ENCODE peak calls at places on chromosomes 6 and 20, in eight cellular contexts. F, S, G, L, A, T, D and C are unnamed samples.

GRCh38 chr20:43988451-43988850 is 73.8 kb downstream of the TOX2 start:
- DNase-seq in F (no peak), S (no peak), G (no peak), L (peak; percentile 15), A (no peak), T (no peak), D (no peak), C (no peak)

GRCh38 chr6:73901311-73901710 is 205.3 kb downstream of the CD109 start:
- DNase-seq in F (no peak), S (no peak), G (no peak), L (no peak), A (no peak), T (no peak), D (no peak), C (no peak)

GRCh38 chr6:108268845-108269244 is 8.0 kb upstream of the SNX3 start:
- DNase-seq in F (no peak), S (no peak), G (no peak), L (no peak), A (no peak), T (no peak), D (no peak), C (no peak)

GRCh38 chr6:71822626-71823025 is 63.7 kb upstream of the RIMS1 start:
- DNase-seq in F (no peak), S (no peak), G (no peak), L (no peak), A (no peak), T (no peak), D (no peak), C (no peak)

GRCh38 chr6:160882741-160883340 is 108.7 kb upstream of the MAP3K4 start:
- DNase-seq in F (no peak), S (no peak), G (no peak), L (no peak), A (no peak), T (no peak), D (no peak), C (no peak)

GRCh38 chr6:97401533-97401932 is 118.5 kb upstream of the MMS22L start:
- DNase-seq in F (no peak), S (no peak), G (no peak), L (peak; percentile 69), A (no peak), T (no peak), D (no peak), C (no peak)

GRCh38 chr20:62924567-62925419 is 1.5 kb downstream of the DIDO1 start:
- DNase-seq in F (no peak), S (no peak), G (no peak), L (peak; percentile 47), A (peak; percentile 52), T (peak; percentile 42), D (no peak), C (no peak)

GRCh38 chr20:47330933-47331708 is 25.4 kb downstream of the ZMYND8 start:
- DNase-seq in F (no peak), S (no peak), G (no peak), L (peak; percentile 87), A (peak; percentile 85), T (no peak), D (peak; percentile 88), C (no peak)

GRCh38 chr6:113359155-113360140 is 497.7 kb upstream of the MARCKS start:
- DNase-seq in F (no peak), S (no peak), G (no peak), L (peak; percentile 63), A (no peak), T (no peak), D (no peak), C (no peak)

GRCh38 chr20:60212695-60213094 is 254.5 kb downstream of the CDH26 start:
- DNase-seq in F (no peak), S (no peak), G (no peak), L (no peak), A (no peak), T (no peak), D (no peak), C (no peak)

GRCh38 chr6:148758492-148758891 is 11.7 kb downstream of the UST start:
- DNase-seq in F (peak; percentile 18), S (peak; percentile 98), G (no peak), L (no peak), A (peak; percentile 29), T (no peak), D (no peak), C (no peak)

GRCh38 chr6:52635049-52635577 is 35.8 kb upstream of the TMEM14A start:
- DNase-seq in F (no peak), S (no peak), G (no peak), L (peak; percentile 19), A (no peak), T (no peak), D (no peak), C (no peak)

GRCh38 chr6:26233608-26234420 is 131.2 kb upstream of the BTN3A2 start:
- DNase-seq in F (peak; percentile 35), S (peak; percentile 75), G (no peak), L (peak; percentile 71), A (peak; percentile 65), T (peak; percentile 70), D (peak; percentile 77), C (no peak)

GRCh38 chr6:110337481-110337880 is 20.7 kb downstream of the METTL24 start:
- DNase-seq in F (no peak), S (no peak), G (no peak), L (no peak), A (no peak), T (no peak), D (no peak), C (no peak)

GRCh38 chr6:138692058-138692977 is 81.3 kb upstream of the CCDC28A start:
- DNase-seq in F (peak; percentile 41), S (no peak), G (peak; percentile 76), L (peak; percentile 68), A (peak; percentile 57), T (peak; percentile 65), D (peak; percentile 88), C (peak; percentile 72)

GRCh38 chr6:14022673-14023072 is 94.9 kb upstream of the CD83 start:
- DNase-seq in F (no peak), S (no peak), G (no peak), L (no peak), A (no peak), T (no peak), D (no peak), C (no peak)

GRCh38 chr6:35728663-35729348 is 8.0 kb upstream of the ARMC12 start:
- DNase-seq in F (peak; percentile 90), S (no peak), G (peak; percentile 37), L (no peak), A (no peak), T (peak; percentile 41), D (peak; percentile 25), C (peak; percentile 91)
- H3K27ac ChIP-seq in F (peak overlapping the region; percentile 99), S (peak overlapping the region; percentile 65), G (peak overlapping the region; percentile 99), L (peak overlapping the region; percentile 56), A (peak overlapping the region; percentile 99), T (peak overlapping the region; percentile 97), D (peak overlapping the region; percentile 94), C (peak overlapping the region; percentile 98)

DNA sequence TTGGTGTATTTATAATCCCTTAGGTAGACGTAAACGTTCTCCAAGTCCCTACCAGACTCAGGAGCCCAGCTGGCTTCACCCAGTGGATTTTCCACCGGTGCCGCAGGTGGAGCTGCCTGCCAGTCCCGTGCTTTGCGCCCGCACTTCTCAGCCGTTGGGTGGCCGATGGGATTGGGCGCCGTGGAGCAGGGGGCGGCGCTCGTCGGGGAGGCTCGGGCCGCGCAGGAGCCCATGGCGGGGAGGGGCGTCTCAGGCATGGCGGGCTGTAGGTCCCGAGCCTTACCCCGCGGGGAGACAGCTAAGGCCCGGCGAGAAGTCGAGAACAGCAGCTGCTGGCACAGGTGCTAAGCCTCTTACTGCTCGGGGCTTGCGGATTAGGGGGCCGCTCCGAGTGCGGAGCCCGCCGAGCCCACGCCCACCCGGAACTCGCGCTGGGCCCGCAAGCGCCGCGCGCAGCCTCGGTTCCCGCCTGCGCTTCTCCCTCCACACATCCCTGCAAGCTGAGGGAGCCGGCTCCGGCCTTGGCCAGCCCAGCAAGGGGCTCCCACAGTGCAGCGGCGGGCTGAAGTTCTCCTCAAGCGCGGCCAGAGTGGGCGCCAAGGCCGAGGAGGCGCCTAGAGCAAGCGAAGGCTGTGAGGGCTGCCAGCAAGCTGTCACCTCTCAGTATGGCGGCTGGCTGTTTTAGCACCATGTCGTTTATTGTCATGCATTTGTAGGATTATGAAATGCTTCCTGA is 57.3 kb downstream of the TRIM27 start:
- DNase-seq in F (no peak), S (no peak), G (peak; percentile 74), L (peak; percentile 71), A (peak; percentile 27), T (peak; percentile 81), D (no peak), C (peak; percentile 60)
- TF ChIP-seq POLR2A in F (no peak), S (peak; percentile 62), G (no peak), L (no peak), A (no peak), T (no peak), D (peak; percentile 72), C (no peak)

DNA sequence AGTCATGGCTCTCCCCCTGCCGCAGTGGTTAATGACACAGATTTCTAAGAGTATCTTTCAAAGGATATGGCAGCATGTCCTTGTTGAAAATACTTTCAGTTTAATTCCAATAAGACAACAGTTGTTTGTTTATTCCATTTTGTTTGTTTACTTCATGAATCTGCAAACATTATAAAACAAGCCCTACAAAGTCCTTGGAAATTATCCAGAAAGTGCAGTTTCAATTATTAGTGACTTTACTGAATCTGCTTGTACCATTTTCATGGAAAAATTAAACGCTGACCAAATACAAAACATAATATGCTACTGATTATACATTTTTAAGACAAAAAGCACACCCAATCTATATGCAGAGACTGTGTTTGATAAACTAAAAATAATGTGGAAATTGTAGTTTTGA is 3.3 kb downstream of the HEY2 start:
- DNase-seq in F (no peak), S (no peak), G (no peak), L (no peak), A (no peak), T (no peak), D (no peak), C (no peak)
- H3K27ac ChIP-seq in F (no peak overlapping the region), S (no peak overlapping the region), G (peak overlapping the region; percentile 94), L (no peak overlapping the region), A (no peak overlapping the region), T (peak overlapping the region; percentile 39), D (no peak overlapping the region), C (peak overlapping the region; percentile 96)

DNA sequence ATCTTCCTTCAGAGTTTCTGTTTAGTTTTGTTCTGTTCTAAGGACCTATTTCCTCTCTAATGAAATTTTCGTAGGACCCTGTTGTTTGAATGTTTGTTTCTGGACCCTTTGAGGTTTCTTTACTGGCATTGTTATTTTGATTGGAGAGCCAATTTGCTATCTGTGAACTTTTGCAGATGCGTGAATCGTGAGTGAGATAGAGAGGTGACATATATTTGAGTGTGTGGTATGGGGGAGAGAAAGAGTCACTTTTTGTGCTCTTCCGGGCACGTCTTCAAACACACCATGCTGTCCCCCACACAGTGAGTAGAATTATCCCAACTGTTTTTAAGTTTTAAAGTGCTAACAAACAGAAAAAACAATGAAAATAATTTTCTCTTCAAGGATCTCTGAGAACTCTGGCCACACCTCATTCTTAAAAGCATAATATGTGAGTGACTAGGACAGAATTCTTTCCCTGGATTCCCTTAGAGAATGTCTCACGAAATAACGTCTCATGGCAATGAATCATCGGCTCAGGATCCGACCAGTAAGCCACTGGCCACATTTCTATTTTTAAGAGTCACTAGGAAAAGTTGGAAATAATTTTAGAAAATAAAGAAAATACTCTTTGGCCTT is 235.6 kb upstream of the ZNF217 start:
- DNase-seq in F (peak; percentile 33), S (no peak), G (no peak), L (peak; percentile 89), A (no peak), T (no peak), D (peak; percentile 51), C (no peak)
- TF ChIP-seq POLR2A in F (peak; percentile 42), S (peak; percentile 35), G (no peak), L (no peak), A (no peak), T (no peak), D (peak; percentile 58), C (no peak)